ENCODE peak calls at places on chromosomes 7 and 10, in seven cellular contexts. One of them, this sample, is unnamed.

GRCh38 chr10:21514808-21515580 is 10.5 kb downstream of the SKIDA1 start:
- DNase-seq in K562: no peak
- DNase-seq in GM12878: no peak
- DNase-seq in HCT116: no peak
- DNase-seq in H1: no peak
- DNase-seq in SK-N-SH: no peak
- DNase-seq in HepG2: no peak
- DNase-seq in this sample: no peak

GRCh38 chr10:59622320-59622901 is 87.2 kb downstream of the SLC16A9 start:
- DNase-seq in K562: peak
- DNase-seq in GM12878: no peak
- DNase-seq in HCT116: peak
- DNase-seq in H1: peak
- DNase-seq in SK-N-SH: peak
- DNase-seq in HepG2: peak
- DNase-seq in this sample: peak

GRCh38 chr7:44101966-44102845 is 1.9 kb upstream of the AEBP1 start:
- DNase-seq in K562: no peak
- DNase-seq in GM12878: no peak
- DNase-seq in HCT116: no peak
- DNase-seq in H1: no peak
- DNase-seq in SK-N-SH: no peak
- DNase-seq in HepG2: no peak
- DNase-seq in this sample: no peak

GRCh38 chr10:84336406-84336805 is 8.0 kb downstream of the CCSER2 start:
- DNase-seq in K562: no peak
- DNase-seq in GM12878: no peak
- DNase-seq in HCT116: no peak
- DNase-seq in H1: no peak
- DNase-seq in SK-N-SH: no peak
- DNase-seq in HepG2: no peak
- DNase-seq in this sample: no peak

GRCh38 chr10:101229275-101230184 is at the start of gene LBX1:
- DNase-seq in K562: no peak
- DNase-seq in GM12878: no peak
- DNase-seq in HCT116: no peak
- DNase-seq in H1: no peak
- DNase-seq in SK-N-SH: peak
- DNase-seq in HepG2: no peak
- DNase-seq in this sample: no peak

GRCh38 chr10:5530846-5531557 is 6.2 kb downstream of the CALML3 start:
- DNase-seq in K562: no peak
- DNase-seq in GM12878: no peak
- DNase-seq in HCT116: no peak
- DNase-seq in H1: no peak
- DNase-seq in SK-N-SH: no peak
- DNase-seq in HepG2: no peak
- DNase-seq in this sample: no peak

GRCh38 chr7:50400114-50400513 is 50.0 kb downstream of the FIGNL1 start:
- DNase-seq in K562: no peak
- DNase-seq in GM12878: no peak
- DNase-seq in HCT116: no peak
- DNase-seq in H1: no peak
- DNase-seq in SK-N-SH: peak
- DNase-seq in HepG2: no peak
- DNase-seq in this sample: no peak

GRCh38 chr7:141012696-141013344 is 1.9 kb downstream of the MRPS33 start:
- DNase-seq in K562: no peak
- DNase-seq in GM12878: no peak
- DNase-seq in HCT116: no peak
- DNase-seq in H1: no peak
- DNase-seq in SK-N-SH: no peak
- DNase-seq in HepG2: no peak
- DNase-seq in this sample: no peak

GRCh38 chr10:120513307-120513706 is 56.3 kb downstream of the PLPP4 start:
- DNase-seq in K562: no peak
- DNase-seq in GM12878: no peak
- DNase-seq in HCT116: no peak
- DNase-seq in H1: no peak
- DNase-seq in SK-N-SH: no peak
- DNase-seq in HepG2: no peak
- DNase-seq in this sample: no peak

GRCh38 chr10:104485632-104486031 is 132.0 kb downstream of the CFAP58 start:
- DNase-seq in K562: peak
- DNase-seq in GM12878: no peak
- DNase-seq in HCT116: peak
- DNase-seq in H1: no peak
- DNase-seq in SK-N-SH: no peak
- DNase-seq in HepG2: no peak
- DNase-seq in this sample: no peak

GRCh38 chr10:60896715-60897114 is 47.3 kb downstream of the RHOBTB1 start:
- DNase-seq in K562: no peak
- DNase-seq in GM12878: no peak
- DNase-seq in HCT116: no peak
- DNase-seq in H1: no peak
- DNase-seq in SK-N-SH: no peak
- DNase-seq in HepG2: no peak
- DNase-seq in this sample: no peak

GRCh38 chr10:8405551-8405950 is 351.1 kb downstream of the GATA3 start:
- DNase-seq in K562: no peak
- DNase-seq in GM12878: no peak
- DNase-seq in HCT116: no peak
- DNase-seq in H1: no peak
- DNase-seq in SK-N-SH: no peak
- DNase-seq in HepG2: no peak
- DNase-seq in this sample: no peak

GRCh38 chr7:117001283-117001682 is 48.0 kb downstream of the ST7 start:
- DNase-seq in K562: no peak
- DNase-seq in GM12878: no peak
- DNase-seq in HCT116: no peak
- DNase-seq in H1: no peak
- DNase-seq in SK-N-SH: no peak
- DNase-seq in HepG2: no peak
- DNase-seq in this sample: no peak

GRCh38 chr10:21334891-21335696 is 190.4 kb downstream of the SKIDA1 start:
- DNase-seq in K562: peak
- DNase-seq in GM12878: no peak
- DNase-seq in HCT116: no peak
- DNase-seq in H1: no peak
- DNase-seq in SK-N-SH: no peak
- DNase-seq in HepG2: peak
- DNase-seq in this sample: no peak

GRCh38 chr7:12315049-12315448 is 88.6 kb downstream of the VWDE start:
- DNase-seq in K562: no peak
- DNase-seq in GM12878: no peak
- DNase-seq in HCT116: no peak
- DNase-seq in H1: no peak
- DNase-seq in SK-N-SH: no peak
- DNase-seq in HepG2: no peak
- DNase-seq in this sample: no peak

GRCh38 chr10:72009062-72009429 is 44.9 kb downstream of the CHST3 start:
- DNase-seq in K562: no peak
- DNase-seq in GM12878: no peak
- DNase-seq in HCT116: no peak
- DNase-seq in H1: no peak
- DNase-seq in SK-N-SH: no peak
- DNase-seq in HepG2: no peak
- DNase-seq in this sample: no peak

GRCh38 chr7:94654764-94655561 is 970 bp downstream of the SGCE start:
- DNase-seq in K562: no peak
- DNase-seq in GM12878: no peak
- DNase-seq in HCT116: no peak
- DNase-seq in H1: peak
- DNase-seq in SK-N-SH: peak
- DNase-seq in HepG2: no peak
- DNase-seq in this sample: no peak

GRCh38 chr10:17200035-17200884 is 1.2 kb downstream of the TRDMT1 start:
- DNase-seq in K562: no peak
- DNase-seq in GM12878: no peak
- DNase-seq in HCT116: no peak
- DNase-seq in H1: no peak
- DNase-seq in SK-N-SH: no peak
- DNase-seq in HepG2: no peak
- DNase-seq in this sample: no peak

GRCh38 chr7:96218844-96219243 is 103.1 kb downstream of the SLC25A13 start:
- DNase-seq in K562: no peak
- DNase-seq in GM12878: no peak
- DNase-seq in HCT116: no peak
- DNase-seq in H1: no peak
- DNase-seq in SK-N-SH: no peak
- DNase-seq in HepG2: no peak
- DNase-seq in this sample: no peak

GRCh38 chr7:94333810-94334209 is 60.9 kb upstream of the COL1A2 start:
- DNase-seq in K562: no peak
- DNase-seq in GM12878: no peak
- DNase-seq in HCT116: peak
- DNase-seq in H1: no peak
- DNase-seq in SK-N-SH: no peak
- DNase-seq in HepG2: no peak
- DNase-seq in this sample: no peak

GRCh38 chr7:5694221-5694754 is 87.2 kb downstream of the RNF216 start:
- DNase-seq in K562: no peak
- DNase-seq in GM12878: no peak
- DNase-seq in HCT116: no peak
- DNase-seq in H1: no peak
- DNase-seq in SK-N-SH: no peak
- DNase-seq in HepG2: no peak
- DNase-seq in this sample: no peak

GRCh38 chr10:71842424-71842823 is 8.6 kb downstream of the PSAP start:
- DNase-seq in K562: no peak
- DNase-seq in GM12878: no peak
- DNase-seq in HCT116: no peak
- DNase-seq in H1: no peak
- DNase-seq in SK-N-SH: no peak
- DNase-seq in HepG2: no peak
- DNase-seq in this sample: no peak

GRCh38 chr7:47737606-47738005 is 155.7 kb upstream of the TNS3 start:
- DNase-seq in K562: no peak
- DNase-seq in GM12878: no peak
- DNase-seq in HCT116: no peak
- DNase-seq in H1: no peak
- DNase-seq in SK-N-SH: no peak
- DNase-seq in HepG2: no peak
- DNase-seq in this sample: no peak

GRCh38 chr10:63365976-63366765 is 99.6 kb downstream of the JMJD1C start:
- DNase-seq in K562: no peak
- DNase-seq in GM12878: no peak
- DNase-seq in HCT116: no peak
- DNase-seq in H1: no peak
- DNase-seq in SK-N-SH: no peak
- DNase-seq in HepG2: peak
- DNase-seq in this sample: no peak

GRCh38 chr10:117253908-117254307 is 13.0 kb downstream of the SLC18A2 start:
- DNase-seq in K562: no peak
- DNase-seq in GM12878: no peak
- DNase-seq in HCT116: no peak
- DNase-seq in H1: no peak
- DNase-seq in SK-N-SH: no peak
- DNase-seq in HepG2: no peak
- DNase-seq in this sample: no peak
- TF ChIP-seq SIN3A in K562: no peak
- TF ChIP-seq SIN3A in GM12878: no peak
- TF ChIP-seq SIN3A in HCT116: no peak
- TF ChIP-seq SIN3A in H1: no peak
- TF ChIP-seq SIN3A in SK-N-SH: no peak
- TF ChIP-seq SIN3A in HepG2: no peak
- TF ChIP-seq SIN3A in this sample: no peak

GRCh38 chr7:15620491-15621185 is 58.8 kb upstream of the AGMO start:
- DNase-seq in K562: no peak
- DNase-seq in GM12878: no peak
- DNase-seq in HCT116: no peak
- DNase-seq in H1: no peak
- DNase-seq in SK-N-SH: no peak
- DNase-seq in HepG2: no peak
- DNase-seq in this sample: no peak
- TF ChIP-seq SIN3A in K562: no peak
- TF ChIP-seq SIN3A in GM12878: no peak
- TF ChIP-seq SIN3A in HCT116: no peak
- TF ChIP-seq SIN3A in H1: no peak
- TF ChIP-seq SIN3A in SK-N-SH: no peak
- TF ChIP-seq SIN3A in HepG2: no peak
- TF ChIP-seq SIN3A in this sample: no peak

GRCh38 chr7:124155400-124156022 is 122.6 kb upstream of the TMEM229A start:
- DNase-seq in K562: peak
- DNase-seq in GM12878: no peak
- DNase-seq in HCT116: peak
- DNase-seq in H1: no peak
- DNase-seq in SK-N-SH: peak
- DNase-seq in HepG2: peak
- DNase-seq in this sample: no peak

DNA sequence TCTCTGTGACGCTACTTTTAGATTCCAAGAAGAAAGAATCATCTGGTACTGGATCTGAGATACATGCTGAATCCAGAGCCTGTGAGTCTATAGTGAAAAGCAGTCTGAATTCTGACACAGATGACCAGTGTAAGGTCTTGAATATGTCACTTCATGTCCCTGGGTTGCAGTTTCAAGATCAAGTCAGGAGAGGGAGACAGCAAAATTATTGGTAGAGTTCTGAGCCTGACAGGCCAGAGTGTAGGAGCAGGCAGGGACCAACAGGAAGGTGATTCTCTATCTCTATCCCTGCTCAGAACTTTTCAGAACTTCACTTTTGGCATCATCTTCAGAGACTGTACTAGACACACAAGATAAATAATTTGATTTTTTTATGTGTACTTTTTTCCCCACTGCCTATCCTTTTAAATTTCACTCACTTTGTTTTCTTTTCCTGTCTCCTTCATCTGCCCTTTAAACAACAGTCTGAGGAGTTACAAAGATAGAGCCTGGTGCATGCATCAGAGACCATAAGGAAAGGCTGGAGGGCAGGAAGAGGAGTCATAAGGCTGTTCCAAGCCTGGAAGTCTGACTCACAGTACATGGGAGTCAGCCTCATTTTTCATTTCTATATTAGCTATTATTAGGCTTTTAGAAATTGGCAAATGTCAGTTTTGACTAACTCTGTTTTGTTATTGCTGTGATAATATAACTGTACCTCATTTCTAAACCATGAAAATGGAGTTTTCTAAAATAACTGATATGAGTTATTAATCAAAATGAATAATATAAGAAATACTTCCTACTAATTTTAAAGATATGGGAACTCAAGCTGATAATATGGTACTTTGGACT is 120.2 kb upstream of the TMEM229A start:
- DNase-seq in K562: no peak
- DNase-seq in GM12878: no peak
- DNase-seq in HCT116: peak
- DNase-seq in H1: no peak
- DNase-seq in SK-N-SH: peak
- DNase-seq in HepG2: peak
- DNase-seq in this sample: no peak
- TF ChIP-seq SIN3A in K562: no peak
- TF ChIP-seq SIN3A in GM12878: no peak
- TF ChIP-seq SIN3A in HCT116: no peak
- TF ChIP-seq SIN3A in H1: no peak
- TF ChIP-seq SIN3A in SK-N-SH: no peak
- TF ChIP-seq SIN3A in HepG2: no peak
- TF ChIP-seq SIN3A in this sample: no peak

GRCh38 chr7:123749537-123749857 is 694 bp upstream of the WASL start:
- DNase-seq in K562: peak
- DNase-seq in GM12878: no peak
- DNase-seq in HCT116: peak
- DNase-seq in H1: no peak
- DNase-seq in SK-N-SH: no peak
- DNase-seq in HepG2: peak
- DNase-seq in this sample: no peak
- TF ChIP-seq SIN3A in K562: no peak
- TF ChIP-seq SIN3A in GM12878: no peak
- TF ChIP-seq SIN3A in HCT116: no peak
- TF ChIP-seq SIN3A in H1: peak
- TF ChIP-seq SIN3A in SK-N-SH: peak
- TF ChIP-seq SIN3A in HepG2: no peak
- TF ChIP-seq SIN3A in this sample: no peak

GRCh38 chr10:97407211-97407951 is 6.2 kb upstream of the RRP12 start:
- DNase-seq in K562: peak
- DNase-seq in GM12878: no peak
- DNase-seq in HCT116: peak
- DNase-seq in H1: peak
- DNase-seq in SK-N-SH: peak
- DNase-seq in HepG2: peak
- DNase-seq in this sample: peak
- TF ChIP-seq SIN3A in K562: no peak
- TF ChIP-seq SIN3A in GM12878: peak
- TF ChIP-seq SIN3A in HCT116: no peak
- TF ChIP-seq SIN3A in H1: no peak
- TF ChIP-seq SIN3A in SK-N-SH: no peak
- TF ChIP-seq SIN3A in HepG2: peak
- TF ChIP-seq SIN3A in this sample: no peak